ENCODE peak calls at places on chromosomes 1 and 21, in seven cellular contexts. Q is GM23248; O is CD8-positive, alpha-beta T cell; G is aorta; Y is upper lobe of right lung; V is stomach; H is SJSA1. Z is an unnamed sample. For H3K27me3 and H3K4me1, the result is how much of the 10 kb centered on the place peaks cover.

GRCh38 chr1:24426738-24427468 is 11.3 kb downstream of the NIPAL3 start:
- DNase-seq in Q (no peak), O (no peak), G (no peak), Y (no peak), V (no peak), H (no peak), Z (no peak)

GRCh38 chr1:11648732-11649158 is 5.5 kb downstream of the FBXO2 start:
- DNase-seq in Q (peak), O (peak), G (no peak), Y (peak), V (peak), H (no peak), Z (no peak)

GRCh38 chr1:212218911-212219310 is 66.3 kb upstream of the PPP2R5A start:
- DNase-seq in Q (peak), O (no peak), G (no peak), Y (no peak), V (no peak), H (peak), Z (no peak)

GRCh38 chr1:229759037-229759435 is 133.0 kb downstream of the URB2 start:
- DNase-seq in Q (peak), O (no peak), G (no peak), Y (no peak), V (no peak), H (peak), Z (no peak)

GRCh38 chr1:10529772-10530171 is 55.0 kb downstream of the PEX14 start:
- DNase-seq in Q (no peak), O (no peak), G (no peak), Y (no peak), V (no peak), H (no peak), Z (no peak)

GRCh38 chr1:94734963-94735899 is 84.9 kb upstream of the SLC44A3 start:
- DNase-seq in Q (peak), O (no peak), G (no peak), Y (peak), V (peak), H (peak), Z (no peak)

GRCh38 chr1:246748867-246749266 is 24.7 kb downstream of the SCCPDH start:
- DNase-seq in Q (peak), O (no peak), G (no peak), Y (no peak), V (no peak), H (peak), Z (no peak)

GRCh38 chr1:28248273-28249012 is 10.9 kb upstream of the SESN2 start:
- DNase-seq in Q (peak), O (peak), G (peak), Y (peak), V (peak), H (peak), Z (no peak)

GRCh38 chr1:34865573-34865972 is 6.0 kb upstream of the SMIM12 start:
- DNase-seq in Q (no peak), O (no peak), G (no peak), Y (peak), V (no peak), H (no peak), Z (no peak)

GRCh38 chr1:149997585-149998262 is 12.8 kb downstream of the OTUD7B start:
- DNase-seq in Q (no peak), O (no peak), G (no peak), Y (no peak), V (no peak), H (peak), Z (no peak)

GRCh38 chr21:45248893-45249381 is 38.8 kb downstream of the POFUT2 start:
- DNase-seq in Q (peak), O (no peak), G (peak), Y (no peak), V (no peak), H (peak), Z (no peak)

GRCh38 chr1:14265515-14265914 is 333.0 kb upstream of the KAZN start:
- DNase-seq in Q (no peak), O (no peak), G (no peak), Y (no peak), V (no peak), H (no peak), Z (no peak)

GRCh38 chr1:156475568-156476500 is 24.7 kb downstream of the MEF2D start:
- DNase-seq in Q (peak), O (no peak), G (peak), Y (peak), V (peak), H (no peak), Z (no peak)

GRCh38 chr1:63813829-63814277 is 40.0 kb downstream of the ROR1 start:
- DNase-seq in Q (peak), O (no peak), G (no peak), Y (no peak), V (no peak), H (peak), Z (no peak)

GRCh38 chr1:109188776-109189175 is 24.9 kb upstream of the SARS1 start:
- DNase-seq in Q (peak), O (no peak), G (no peak), Y (peak), V (no peak), H (no peak), Z (no peak)

GRCh38 chr1:234841710-234842231 is 231.8 kb upstream of the IRF2BP2 start:
- DNase-seq in Q (peak), O (no peak), G (no peak), Y (no peak), V (no peak), H (no peak), Z (no peak)

GRCh38 chr1:46408356-46409062 is 14.4 kb downstream of the FAAH start:
- DNase-seq in Q (peak), O (no peak), G (peak), Y (no peak), V (no peak), H (no peak), Z (no peak)

GRCh38 chr1:215269955-215270354 is 187.4 kb downstream of the KCNK2 start:
- DNase-seq in Q (no peak), O (no peak), G (no peak), Y (no peak), V (no peak), H (no peak), Z (peak)

GRCh38 chr1:30952098-30952497 is 43.5 kb upstream of the SDC3 start:
- DNase-seq in Q (no peak), O (no peak), G (no peak), Y (no peak), V (no peak), H (no peak), Z (no peak)

GRCh38 chr1:38578444-38578951 is 281.1 kb downstream of the RRAGC start:
- DNase-seq in Q (no peak), O (no peak), G (no peak), Y (peak), V (no peak), H (no peak), Z (no peak)

GRCh38 chr1:185488673-185489311 is 171.7 kb upstream of the IVNS1ABP start:
- DNase-seq in Q (no peak), O (no peak), G (no peak), Y (no peak), V (peak), H (no peak), Z (no peak)

GRCh38 chr1:210608766-210609165 is 280.1 kb downstream of the HHAT start:
- DNase-seq in Q (no peak), O (no peak), G (no peak), Y (no peak), V (no peak), H (no peak), Z (no peak)

GRCh38 chr1:169110265-169110664 is 3.8 kb downstream of the ATP1B1 start:
- DNase-seq in Q (no peak), O (no peak), G (no peak), Y (no peak), V (peak), H (no peak), Z (no peak)

GRCh38 chr21:39587376-39587775 is 25.4 kb upstream of the B3GALT5 start:
- DNase-seq in Q (no peak), O (no peak), G (no peak), Y (no peak), V (no peak), H (no peak), Z (no peak)

GRCh38 chr1:6276765-6277555 is 16.1 kb upstream of the GPR153 start:
- DNase-seq in Q (no peak), O (no peak), G (no peak), Y (no peak), V (no peak), H (no peak), Z (no peak)

GRCh38 chr21:36322083-36322424 is 2.1 kb downstream of the MORC3 start:
- DNase-seq in Q (no peak), O (no peak), G (no peak), Y (no peak), V (no peak), H (no peak), Z (no peak)

GRCh38 chr1:9473032-9473792 is 66.1 kb upstream of the SLC25A33 start:
- DNase-seq in Q (peak), O (no peak), G (peak), Y (no peak), V (peak), H (peak), Z (no peak)

GRCh38 chr1:172955161-172955821 is 95.5 kb downstream of the TNFSF18 start:
- DNase-seq in Q (peak), O (no peak), G (no peak), Y (no peak), V (no peak), H (peak), Z (no peak)

GRCh38 chr1:222654849-222655248 is 37.0 kb downstream of the MIA3 start:
- DNase-seq in Q (peak), O (peak), G (peak), Y (no peak), V (peak), H (peak), Z (no peak)

GRCh38 chr1:184627012-184627351 is 127.7 kb downstream of the EDEM3 start:
- DNase-seq in Q (no peak), O (no peak), G (no peak), Y (no peak), V (no peak), H (no peak), Z (no peak)

GRCh38 chr1:77889671-77890070 is 1.2 kb downstream of the NEXN start:
- DNase-seq in Q (peak), O (no peak), G (no peak), Y (no peak), V (no peak), H (peak), Z (no peak)

GRCh38 chr1:21814241-21814918 is 2.3 kb downstream of the LDLRAD2 start:
- DNase-seq in Q (no peak), O (no peak), G (no peak), Y (no peak), V (no peak), H (no peak), Z (peak)

GRCh38 chr1:107782192-107782845 is 182.7 kb downstream of the VAV3 start:
- DNase-seq in Q (peak), O (no peak), G (no peak), Y (no peak), V (no peak), H (peak), Z (peak)

GRCh38 chr1:24142546-24143431 is at the start of gene IL22RA1:
- DNase-seq in Q (peak), O (no peak), G (peak), Y (no peak), V (peak), H (peak), Z (no peak)

GRCh38 chr21:28537371-28538079 is 455.2 kb downstream of the LTN1 start:
- DNase-seq in Q (peak), O (no peak), G (no peak), Y (no peak), V (no peak), H (peak), Z (no peak)

GRCh38 chr1:39654291-39654690 is 14.8 kb upstream of the HEYL start:
- DNase-seq in Q (peak), O (no peak), G (no peak), Y (no peak), V (no peak), H (no peak), Z (no peak)

GRCh38 chr1:68324316-68324715 is 92.0 kb upstream of the WLS start:
- DNase-seq in Q (no peak), O (no peak), G (no peak), Y (no peak), V (no peak), H (no peak), Z (no peak)
- H3K27me3 ChIP-seq in Q (under half), O (under half), G (under half), Y (under half), V (under half), H (under half), Z (under half)

DNA sequence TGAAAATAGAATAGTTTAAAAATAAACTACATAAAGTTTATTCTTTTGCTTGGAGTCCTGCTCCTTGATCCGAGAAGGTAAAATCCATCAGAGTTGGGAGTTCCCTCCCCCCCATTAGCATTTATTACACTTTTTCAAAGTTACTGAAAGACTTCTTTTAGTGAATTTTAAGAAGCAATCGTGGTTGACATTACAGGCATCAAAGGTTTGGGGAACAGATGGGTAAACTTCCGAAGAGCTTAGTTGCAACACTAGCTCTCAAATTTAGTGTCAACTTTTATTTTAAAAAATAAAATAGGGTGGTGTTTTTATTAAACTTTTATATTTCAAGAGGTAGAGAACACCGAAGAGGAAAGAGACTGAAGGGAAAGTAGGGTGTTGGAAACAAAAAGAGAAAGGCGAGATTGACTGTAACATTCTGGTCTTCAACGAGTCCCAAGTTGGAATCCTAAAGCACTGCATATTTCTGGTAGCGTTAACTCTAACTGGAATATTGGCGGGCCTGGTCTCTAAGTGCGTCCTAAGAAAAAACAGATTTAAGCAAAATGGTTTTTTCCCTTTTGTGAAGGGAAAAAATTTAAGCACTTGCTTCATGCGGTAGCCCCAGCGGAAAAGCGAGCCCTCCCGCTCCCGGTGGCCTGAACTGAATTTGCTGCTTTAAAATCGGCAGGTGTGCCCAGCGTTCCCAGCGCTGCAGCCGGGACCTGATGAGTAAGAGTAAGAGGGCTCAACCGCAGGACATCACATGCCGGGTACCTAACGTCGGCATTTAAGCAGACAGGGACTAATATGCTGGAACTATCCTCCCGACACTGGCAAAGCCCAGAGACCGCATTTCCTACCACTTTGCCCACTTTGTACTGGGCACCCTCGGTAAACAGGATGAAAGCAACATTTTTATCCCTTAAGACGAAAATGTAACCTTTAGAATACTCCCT is 30.6 kb upstream of the NFIA start:
- DNase-seq in Q (peak), O (no peak), G (no peak), Y (no peak), V (no peak), H (no peak), Z (no peak)
- H3K4me1 ChIP-seq in Q (under half), O (under half), G (under half), Y (under half), V (under half), H (under half), Z (under half)

GRCh38 chr1:92154934-92155333 is 62.8 kb upstream of the C1orf146 start:
- DNase-seq in Q (no peak), O (no peak), G (no peak), Y (no peak), V (no peak), H (no peak), Z (no peak)
- H3K4me3 ChIP-seq in Q (no peak), O (no peak), G (no peak), Y (no peak), V (no peak), H (no peak), Z (no peak)

DNA sequence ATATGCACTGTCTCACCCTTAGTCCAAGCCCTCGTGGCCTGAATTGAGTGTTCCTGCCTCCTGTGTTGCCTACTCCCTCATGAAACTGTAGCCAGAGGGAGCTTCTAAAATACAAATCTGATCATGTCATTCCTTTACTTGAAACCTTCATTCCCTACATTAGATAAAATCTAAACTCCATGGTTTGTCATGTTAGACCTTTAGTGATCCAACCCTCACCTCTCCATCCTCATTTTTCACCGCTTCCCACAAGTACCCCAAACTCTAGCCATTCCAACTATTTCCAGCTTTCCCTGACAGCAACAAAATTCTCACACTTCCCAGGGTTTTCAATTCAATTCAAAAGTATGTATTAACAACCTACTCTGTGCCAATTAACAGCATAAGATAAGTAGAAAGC is 18.3 kb upstream of the CNTN2 start:
- DNase-seq in Q (no peak), O (no peak), G (no peak), Y (no peak), V (no peak), H (no peak), Z (no peak)
- H3K27me3 ChIP-seq in Q (under half), O (under half), G (under half), Y (under half), V (under half), H (half or more), Z (under half)

DNA sequence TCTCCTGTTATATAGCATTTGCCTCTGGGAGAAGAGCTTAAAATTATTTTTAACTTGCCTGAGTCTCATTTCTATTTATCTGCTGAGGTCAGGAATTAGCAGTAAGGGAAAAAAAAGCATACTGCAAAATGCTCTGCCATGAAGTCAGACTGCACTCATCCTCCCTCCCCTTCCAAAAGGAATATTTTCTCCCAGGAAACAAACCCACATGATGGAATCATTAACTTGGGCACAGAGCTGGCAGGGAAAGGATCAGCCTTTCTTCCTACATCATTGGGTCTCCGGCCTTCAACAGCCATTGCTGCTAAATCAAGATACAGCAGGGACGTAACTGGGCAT is 286.9 kb downstream of the HLX start:
- DNase-seq in Q (no peak), O (no peak), G (no peak), Y (no peak), V (no peak), H (no peak), Z (no peak)
- H3K4me1 ChIP-seq in Q (under half), O (under half), G (under half), Y (under half), V (under half), H (under half), Z (under half)

GRCh38 chr1:41482001-41482765 is 2.3 kb downstream of the EDN2 start:
- DNase-seq in Q (no peak), O (no peak), G (peak), Y (peak), V (peak), H (peak), Z (no peak)
- H3K4me3 ChIP-seq in Q (no peak), O (no peak), G (no peak), Y (no peak), V (no peak), H (no peak), Z (no peak)

DNA sequence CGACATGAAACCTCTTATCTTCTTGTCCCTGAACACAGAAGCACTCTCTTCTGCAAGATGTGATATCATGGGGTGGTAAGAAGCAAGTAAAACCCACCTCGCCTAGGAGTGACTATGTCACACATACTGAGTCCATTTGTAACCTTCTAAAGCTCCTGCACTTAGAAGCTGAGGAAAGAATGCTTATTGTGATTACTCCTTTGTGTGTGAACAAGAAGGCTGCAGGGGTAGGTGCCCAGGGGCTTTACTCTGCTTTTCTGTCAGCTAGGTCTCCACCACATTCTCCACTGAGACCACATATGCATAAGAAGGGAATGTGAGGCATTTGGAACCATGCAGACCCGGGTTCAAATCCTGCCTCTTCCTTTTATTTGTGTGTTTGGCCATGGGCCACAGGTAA is 144.3 kb downstream of the DMRTA2 start:
- DNase-seq in Q (no peak), O (no peak), G (no peak), Y (no peak), V (no peak), H (no peak), Z (no peak)
- H3K27me3 ChIP-seq in Q (under half), O (under half), G (under half), Y (under half), V (half or more), H (under half), Z (under half)

DNA sequence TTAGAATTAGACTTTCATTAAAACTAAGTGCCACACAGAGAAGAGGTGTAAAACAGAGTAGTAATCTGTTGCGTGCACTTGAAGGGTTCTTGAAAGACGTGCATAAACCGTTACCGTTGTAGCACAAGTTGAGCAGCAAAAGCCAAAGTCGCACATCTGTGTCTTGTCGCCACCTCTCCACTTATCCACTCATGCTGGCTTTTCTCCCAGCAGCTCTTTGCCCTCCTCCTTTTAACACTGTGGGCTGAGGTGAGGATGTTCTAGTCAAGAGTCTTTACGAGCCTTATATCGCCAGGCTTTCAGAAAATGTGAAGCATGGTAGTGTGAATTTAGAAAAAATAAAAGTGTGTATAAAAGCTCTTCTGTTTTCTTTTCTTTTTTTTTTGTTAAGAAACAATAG is 48.0 kb downstream of the NR5A2 start:
- DNase-seq in Q (peak), O (no peak), G (no peak), Y (no peak), V (no peak), H (no peak), Z (no peak)
- H3K4me1 ChIP-seq in Q (under half), O (under half), G (under half), Y (under half), V (under half), H (under half), Z (under half)

GRCh38 chr1:198264271-198264670 is 107.5 kb downstream of the NEK7 start:
- DNase-seq in Q (no peak), O (no peak), G (no peak), Y (no peak), V (no peak), H (no peak), Z (no peak)
- H3K4me3 ChIP-seq in Q (no peak), O (no peak), G (no peak), Y (no peak), V (no peak), H (no peak), Z (no peak)

Z was measured in iPS DF 6.9.